ENCODE peak calls at places on chromosomes 1 and 21, in five cellular contexts. One of them, this sample, is unnamed.

GRCh38 chr1:117268926-117269378 is 58.2 kb upstream of the VTCN1 start:
- DNase-seq in MCF 10A: no peak
- DNase-seq in fibroblast of lung: no peak
- DNase-seq in esophagus squamous epithelium: no peak
- DNase-seq in cardiac fibroblast: no peak
- DNase-seq in this sample: no peak

GRCh38 chr1:110634455-110635281 is 28.5 kb upstream of the KCNA2 start:
- DNase-seq in MCF 10A: peak
- DNase-seq in fibroblast of lung: peak
- DNase-seq in esophagus squamous epithelium: no peak
- DNase-seq in cardiac fibroblast: peak
- DNase-seq in this sample: peak

GRCh38 chr1:244010191-244010590 is 40.9 kb upstream of the ZBTB18 start:
- DNase-seq in MCF 10A: peak
- DNase-seq in fibroblast of lung: peak
- DNase-seq in esophagus squamous epithelium: no peak
- DNase-seq in cardiac fibroblast: no peak
- DNase-seq in this sample: peak

GRCh38 chr1:203317429-203318228 is 12.3 kb downstream of the BTG2 start:
- DNase-seq in MCF 10A: no peak
- DNase-seq in fibroblast of lung: no peak
- DNase-seq in esophagus squamous epithelium: no peak
- DNase-seq in cardiac fibroblast: no peak
- DNase-seq in this sample: no peak

GRCh38 chr1:111481387-111482221 is 7.8 kb downstream of the C1orf162 start:
- DNase-seq in MCF 10A: peak
- DNase-seq in fibroblast of lung: peak
- DNase-seq in esophagus squamous epithelium: peak
- DNase-seq in cardiac fibroblast: peak
- DNase-seq in this sample: peak

GRCh38 chr1:6603851-6604558 is 1.3 kb upstream of the KLHL21 start:
- DNase-seq in MCF 10A: no peak
- DNase-seq in fibroblast of lung: peak
- DNase-seq in esophagus squamous epithelium: no peak
- DNase-seq in cardiac fibroblast: peak
- DNase-seq in this sample: peak

GRCh38 chr1:218537131-218537904 is 192.2 kb downstream of the TGFB2 start:
- DNase-seq in MCF 10A: peak
- DNase-seq in fibroblast of lung: peak
- DNase-seq in esophagus squamous epithelium: no peak
- DNase-seq in cardiac fibroblast: peak
- DNase-seq in this sample: peak

GRCh38 chr1:178096421-178096820 is 2.5 kb downstream of the RASAL2 start:
- DNase-seq in MCF 10A: no peak
- DNase-seq in fibroblast of lung: peak
- DNase-seq in esophagus squamous epithelium: no peak
- DNase-seq in cardiac fibroblast: peak
- DNase-seq in this sample: no peak

GRCh38 chr1:210696709-210697108 is 368.0 kb downstream of the HHAT start:
- DNase-seq in MCF 10A: no peak
- DNase-seq in fibroblast of lung: peak
- DNase-seq in esophagus squamous epithelium: no peak
- DNase-seq in cardiac fibroblast: no peak
- DNase-seq in this sample: peak

GRCh38 chr1:182337736-182338571 is 53.6 kb downstream of the GLUL start:
- DNase-seq in MCF 10A: no peak
- DNase-seq in fibroblast of lung: no peak
- DNase-seq in esophagus squamous epithelium: no peak
- DNase-seq in cardiac fibroblast: peak
- DNase-seq in this sample: no peak

GRCh38 chr21:46100426-46100825 is 2.5 kb downstream of the COL6A2 start:
- DNase-seq in MCF 10A: peak
- DNase-seq in fibroblast of lung: peak
- DNase-seq in esophagus squamous epithelium: no peak
- DNase-seq in cardiac fibroblast: peak
- DNase-seq in this sample: peak

GRCh38 chr1:178548108-178548507 is 35.2 kb downstream of the TEX35 start:
- DNase-seq in MCF 10A: no peak
- DNase-seq in fibroblast of lung: no peak
- DNase-seq in esophagus squamous epithelium: no peak
- DNase-seq in cardiac fibroblast: no peak
- DNase-seq in this sample: no peak

GRCh38 chr1:67484492-67484891 is 54.3 kb upstream of the SERBP1 start:
- DNase-seq in MCF 10A: no peak
- DNase-seq in fibroblast of lung: no peak
- DNase-seq in esophagus squamous epithelium: no peak
- DNase-seq in cardiac fibroblast: peak
- DNase-seq in this sample: peak

GRCh38 chr1:22628698-22629444 is 7.6 kb upstream of the C1QA start:
- DNase-seq in MCF 10A: no peak
- DNase-seq in fibroblast of lung: no peak
- DNase-seq in esophagus squamous epithelium: no peak
- DNase-seq in cardiac fibroblast: no peak
- DNase-seq in this sample: no peak

GRCh38 chr1:202329891-202330290 is 11.8 kb downstream of the UBE2T start:
- DNase-seq in MCF 10A: no peak
- DNase-seq in fibroblast of lung: no peak
- DNase-seq in esophagus squamous epithelium: no peak
- DNase-seq in cardiac fibroblast: no peak
- DNase-seq in this sample: no peak

GRCh38 chr1:31196685-31197084 is 43.0 kb downstream of the NKAIN1 start:
- DNase-seq in MCF 10A: peak
- DNase-seq in fibroblast of lung: peak
- DNase-seq in esophagus squamous epithelium: no peak
- DNase-seq in cardiac fibroblast: peak
- DNase-seq in this sample: no peak

GRCh38 chr1:27521336-27522147 is 31.6 kb upstream of the WASF2 start:
- DNase-seq in MCF 10A: no peak
- DNase-seq in fibroblast of lung: no peak
- DNase-seq in esophagus squamous epithelium: no peak
- DNase-seq in cardiac fibroblast: no peak
- DNase-seq in this sample: no peak

GRCh38 chr21:42593007-42593814 is 60.2 kb upstream of the PDE9A start:
- DNase-seq in MCF 10A: peak
- DNase-seq in fibroblast of lung: peak
- DNase-seq in esophagus squamous epithelium: no peak
- DNase-seq in cardiac fibroblast: peak
- DNase-seq in this sample: peak
- TF ChIP-seq CTCF in MCF 10A: peak
- TF ChIP-seq CTCF in fibroblast of lung: peak
- TF ChIP-seq CTCF in esophagus squamous epithelium: peak
- TF ChIP-seq CTCF in cardiac fibroblast: peak
- TF ChIP-seq CTCF in this sample: peak

DNA sequence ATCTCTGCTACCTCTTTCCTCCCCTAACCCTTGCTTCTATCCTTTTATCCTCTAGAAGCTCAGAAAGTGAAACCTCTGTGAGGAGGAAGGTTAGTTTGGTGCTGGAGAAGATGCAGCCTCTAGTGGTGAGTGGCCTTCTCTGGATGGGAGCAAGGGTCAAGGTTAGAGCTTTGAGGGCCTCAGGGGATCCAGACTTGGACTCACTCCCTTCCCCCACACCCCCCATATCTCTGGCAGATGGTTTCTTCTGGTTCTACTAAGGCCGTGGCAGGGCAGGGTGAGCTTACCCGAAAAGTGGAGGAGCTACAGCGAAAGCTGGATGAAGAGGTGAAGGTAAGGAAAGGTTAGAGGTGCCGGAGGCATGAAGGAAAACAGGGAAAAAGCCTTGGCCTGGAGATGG is 9.2 kb downstream of the CGN start:
- DNase-seq in MCF 10A: no peak
- DNase-seq in fibroblast of lung: no peak
- DNase-seq in esophagus squamous epithelium: no peak
- DNase-seq in cardiac fibroblast: no peak
- DNase-seq in this sample: no peak
- TF ChIP-seq CTCF in MCF 10A: no peak
- TF ChIP-seq CTCF in fibroblast of lung: no peak
- TF ChIP-seq CTCF in esophagus squamous epithelium: no peak
- TF ChIP-seq CTCF in cardiac fibroblast: no peak
- TF ChIP-seq CTCF in this sample: no peak

DNA sequence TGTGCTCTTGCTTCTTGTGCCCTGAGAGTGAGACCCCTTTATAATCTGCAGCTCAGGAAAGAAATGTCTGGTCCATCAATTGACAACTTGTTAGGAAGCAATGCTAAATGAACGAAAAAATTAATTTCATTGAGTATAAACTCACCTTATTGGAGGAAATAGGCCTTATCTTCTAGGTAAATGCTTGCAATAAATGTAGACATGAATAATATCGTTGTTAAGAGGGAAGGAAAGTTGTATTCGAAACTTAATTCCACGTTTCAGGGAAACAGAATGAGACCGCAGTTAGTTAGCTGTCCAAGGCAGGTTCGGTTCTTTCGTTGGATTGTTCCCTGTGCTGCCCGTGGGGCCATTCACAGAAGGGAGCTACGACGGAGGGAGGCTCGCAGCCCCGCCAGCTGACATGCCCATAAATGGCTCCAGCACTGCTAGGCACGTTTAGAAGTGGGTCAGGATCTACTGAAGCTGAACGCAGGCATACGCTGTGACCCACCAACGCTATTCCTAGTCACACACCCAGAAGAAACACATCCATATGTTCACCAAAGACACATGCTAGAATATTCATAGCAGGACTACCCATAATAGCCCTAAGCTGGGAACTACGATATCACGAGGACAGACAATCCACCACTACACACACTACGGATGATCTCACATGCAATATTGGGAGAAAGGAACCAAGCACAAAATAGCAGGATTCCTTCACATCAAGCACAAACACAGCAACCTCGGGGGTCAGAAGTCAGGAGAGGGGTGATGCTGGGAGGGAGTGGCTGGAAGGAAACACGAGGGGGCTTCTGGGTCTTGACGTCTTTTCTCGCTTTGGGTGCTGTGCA is 56.2 kb upstream of the LBR start:
- DNase-seq in MCF 10A: no peak
- DNase-seq in fibroblast of lung: no peak
- DNase-seq in esophagus squamous epithelium: no peak
- DNase-seq in cardiac fibroblast: no peak
- DNase-seq in this sample: no peak
- TF ChIP-seq CTCF in MCF 10A: no peak
- TF ChIP-seq CTCF in fibroblast of lung: no peak
- TF ChIP-seq CTCF in esophagus squamous epithelium: no peak
- TF ChIP-seq CTCF in cardiac fibroblast: no peak
- TF ChIP-seq CTCF in this sample: no peak

GRCh38 chr1:38526046-38526445 is 333.5 kb downstream of the RRAGC start:
- DNase-seq in MCF 10A: no peak
- DNase-seq in fibroblast of lung: no peak
- DNase-seq in esophagus squamous epithelium: no peak
- DNase-seq in cardiac fibroblast: no peak
- DNase-seq in this sample: no peak
- TF ChIP-seq CTCF in MCF 10A: no peak
- TF ChIP-seq CTCF in fibroblast of lung: no peak
- TF ChIP-seq CTCF in esophagus squamous epithelium: no peak
- TF ChIP-seq CTCF in cardiac fibroblast: no peak
- TF ChIP-seq CTCF in this sample: no peak

GRCh38 chr1:246906833-246907232 is 24.9 kb downstream of the AHCTF1 start:
- DNase-seq in MCF 10A: no peak
- DNase-seq in fibroblast of lung: no peak
- DNase-seq in esophagus squamous epithelium: no peak
- DNase-seq in cardiac fibroblast: no peak
- DNase-seq in this sample: no peak

GRCh38 chr1:246901874-246902273 is 29.9 kb downstream of the AHCTF1 start:
- DNase-seq in MCF 10A: no peak
- DNase-seq in fibroblast of lung: no peak
- DNase-seq in esophagus squamous epithelium: no peak
- DNase-seq in cardiac fibroblast: no peak
- DNase-seq in this sample: no peak

DNA sequence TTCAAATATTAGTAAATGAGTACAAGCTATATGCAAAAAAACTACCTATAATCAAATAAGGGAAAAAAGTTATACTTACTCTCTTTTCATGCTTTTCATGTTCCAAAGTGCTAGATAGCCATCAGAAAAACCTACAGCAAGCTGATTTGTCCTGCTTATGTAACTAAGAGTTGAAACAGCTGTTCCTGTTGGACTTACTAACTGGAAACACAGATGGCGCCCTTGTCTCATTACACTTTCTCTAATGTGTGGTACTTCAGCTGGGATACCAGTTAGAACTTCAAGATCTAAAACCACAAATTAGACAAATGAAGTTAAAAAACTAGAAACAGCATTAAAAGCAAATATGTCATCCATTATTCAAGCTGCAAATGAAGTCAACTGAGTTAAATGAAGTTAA is 24.3 kb downstream of the AHCTF1 start:
- DNase-seq in MCF 10A: peak
- DNase-seq in fibroblast of lung: peak
- DNase-seq in esophagus squamous epithelium: no peak
- DNase-seq in cardiac fibroblast: peak
- DNase-seq in this sample: peak
- TF ChIP-seq CTCF in MCF 10A: peak
- TF ChIP-seq CTCF in fibroblast of lung: peak
- TF ChIP-seq CTCF in esophagus squamous epithelium: peak
- TF ChIP-seq CTCF in cardiac fibroblast: peak
- TF ChIP-seq CTCF in this sample: peak

This sample was measured in astrocyte of the spinal cord.